ENCODE peak calls at places on chromosome 2, in six cellular contexts. O is cardiac fibroblast, Z is lung, A is right atrium auricular region, J is choroid plexus epithelial cell, N is heart left ventricle. I is an unnamed sample.

GRCh38 chr2:111178730-111179405 is 58.2 kb downstream of the BCL2L11 start:
- DNase-seq in J (peak; percentile 69), O (peak; percentile 33), N (no peak), A (no peak), Z (no peak), I (no peak)

GRCh38 chr2:195026261-195026660 is 630.8 kb upstream of the SLC39A10 start:
- DNase-seq in J (peak; percentile 60), N (no peak), Z (no peak), O (peak; percentile 26), A (no peak), I (peak; percentile 10)

GRCh38 chr2:66846887-66847286 is 412.0 kb downstream of the MEIS1 start:
- DNase-seq in Z (no peak), N (no peak), O (no peak), J (no peak), A (no peak), I (no peak)

GRCh38 chr2:240646900-240647502 is 21.7 kb downstream of the GPR35 start:
- DNase-seq in J (no peak), A (peak; percentile 30), Z (no peak), N (peak; percentile 44), O (no peak), I (no peak)

GRCh38 chr2:191020742-191021381 is 6.9 kb upstream of the STAT1 start:
- DNase-seq in A (peak; percentile 79), N (no peak), O (peak; percentile 96), J (peak; percentile 91), Z (peak; percentile 61), I (peak; percentile 93)

GRCh38 chr2:199136681-199137080 is 321.1 kb downstream of the SATB2 start:
- DNase-seq in A (no peak), O (peak; percentile 61), J (peak; percentile 10), Z (no peak), N (no peak), I (peak; percentile 75)

GRCh38 chr2:222689322-222689721 is 17.9 kb downstream of the MOGAT1 start:
- DNase-seq in J (no peak), N (no peak), Z (no peak), O (no peak), A (no peak), I (no peak)

GRCh38 chr2:240433973-240434727 is 1.3 kb upstream of the GPC1 start:
- DNase-seq in J (peak; percentile 87), O (peak; percentile 97), A (peak; percentile 71), N (no peak), Z (peak; percentile 57), I (peak; percentile 99)

GRCh38 chr2:39593439-39594393 is 72.0 kb upstream of the TMEM178A start:
- DNase-seq in J (peak; percentile 95), Z (peak; percentile 43), N (no peak), O (peak; percentile 91), A (peak; percentile 59), I (peak; percentile 71)

DNA sequence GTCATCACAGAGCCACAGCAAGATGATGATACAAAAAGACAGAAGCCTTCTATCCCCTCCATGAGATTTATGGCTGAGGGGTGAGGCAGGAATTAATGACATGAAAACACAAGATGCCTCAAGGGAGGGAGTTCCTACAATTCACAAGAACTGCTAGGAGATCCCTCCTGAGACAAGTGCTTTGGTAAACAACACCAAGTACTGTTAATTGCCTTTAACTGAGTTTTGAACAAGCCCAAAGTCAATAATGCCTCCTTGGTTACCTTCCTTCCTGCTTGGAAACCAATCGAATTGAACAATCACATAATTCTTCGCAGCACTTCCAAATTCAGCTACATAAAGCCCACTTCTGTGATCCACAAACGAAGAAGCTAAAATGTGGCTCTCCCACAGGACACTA is 14.0 kb downstream of the ADD2 start:
- DNase-seq in N (no peak), Z (no peak), A (no peak), J (no peak), O (no peak), I (no peak)
- H3K4me3 ChIP-seq in N (no peak overlapping the region), Z (no peak overlapping the region), A (no peak overlapping the region), J (no peak overlapping the region), O (no peak overlapping the region), I (no peak overlapping the region)

GRCh38 chr2:1728821-1729220 is 15.5 kb downstream of the PXDN start:
- DNase-seq in Z (no peak), O (no peak), J (peak; percentile 79), N (no peak), A (peak; percentile 59), I (no peak)

GRCh38 chr2:1731512-1731962 is 12.8 kb downstream of the PXDN start:
- DNase-seq in Z (no peak), J (peak; percentile 81), O (peak; percentile 93), N (no peak), A (peak; percentile 61), I (no peak)

GRCh38 chr2:1731963-1732768 is 12.1 kb downstream of the PXDN start:
- DNase-seq in O (peak; percentile 92), A (peak; percentile 60), N (no peak), Z (no peak), J (peak; percentile 92), I (no peak)

GRCh38 chr2:1729264-1729663 is 15.1 kb downstream of the PXDN start:
- DNase-seq in A (no peak), O (no peak), Z (no peak), J (no peak), N (no peak), I (no peak)

DNA sequence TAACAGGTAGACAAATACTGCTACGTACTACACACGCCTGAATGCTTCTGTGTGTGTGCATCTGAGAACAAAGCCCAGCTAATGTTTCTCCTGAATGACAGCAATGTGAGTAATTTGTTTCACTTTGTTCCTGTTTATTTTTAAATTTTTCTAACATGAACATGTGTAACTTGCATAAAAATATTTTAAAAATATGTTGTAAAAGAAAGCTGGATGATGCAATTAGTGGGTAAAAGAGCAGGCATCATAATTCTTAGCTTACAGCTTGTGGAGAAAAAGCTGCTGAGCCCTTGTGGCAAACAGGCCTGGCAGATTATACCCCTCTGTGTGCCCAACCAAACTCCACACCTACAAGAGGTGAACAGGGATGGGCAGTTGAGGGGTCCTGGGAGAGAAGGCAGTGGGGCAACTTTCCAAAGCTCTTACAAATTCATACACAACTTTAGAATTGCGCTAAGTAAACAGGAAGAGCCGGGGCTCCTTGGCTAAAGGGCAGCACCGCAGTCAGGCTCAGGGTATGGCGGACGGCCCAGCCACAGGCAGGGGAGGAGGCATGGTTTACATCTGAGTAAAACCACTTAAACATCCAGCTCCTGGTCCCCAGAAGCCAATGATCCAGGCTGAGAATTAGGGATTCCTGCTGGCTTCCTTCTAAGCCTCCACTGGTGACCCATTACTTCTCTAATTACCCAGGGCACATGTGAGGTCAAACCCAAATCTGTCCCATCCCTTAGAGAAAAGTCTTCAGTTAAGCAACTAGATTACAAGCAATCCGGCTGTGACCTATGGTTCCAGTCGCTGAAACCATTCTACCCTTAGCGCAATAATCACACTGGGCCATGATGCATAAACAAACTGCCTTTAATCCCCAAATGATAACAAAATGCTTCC is 14.0 kb downstream of the PXDN start:
- DNase-seq in A (peak; percentile 59), Z (no peak), J (peak; percentile 87), O (peak; percentile 91), N (no peak), I (peak; percentile 85)
- H3K4me3 ChIP-seq in A (no peak overlapping the region), Z (no peak overlapping the region), J (peak overlapping the region; percentile 8), O (no peak overlapping the region), N (peak overlapping the region; percentile 0), I (no peak overlapping the region)

DNA sequence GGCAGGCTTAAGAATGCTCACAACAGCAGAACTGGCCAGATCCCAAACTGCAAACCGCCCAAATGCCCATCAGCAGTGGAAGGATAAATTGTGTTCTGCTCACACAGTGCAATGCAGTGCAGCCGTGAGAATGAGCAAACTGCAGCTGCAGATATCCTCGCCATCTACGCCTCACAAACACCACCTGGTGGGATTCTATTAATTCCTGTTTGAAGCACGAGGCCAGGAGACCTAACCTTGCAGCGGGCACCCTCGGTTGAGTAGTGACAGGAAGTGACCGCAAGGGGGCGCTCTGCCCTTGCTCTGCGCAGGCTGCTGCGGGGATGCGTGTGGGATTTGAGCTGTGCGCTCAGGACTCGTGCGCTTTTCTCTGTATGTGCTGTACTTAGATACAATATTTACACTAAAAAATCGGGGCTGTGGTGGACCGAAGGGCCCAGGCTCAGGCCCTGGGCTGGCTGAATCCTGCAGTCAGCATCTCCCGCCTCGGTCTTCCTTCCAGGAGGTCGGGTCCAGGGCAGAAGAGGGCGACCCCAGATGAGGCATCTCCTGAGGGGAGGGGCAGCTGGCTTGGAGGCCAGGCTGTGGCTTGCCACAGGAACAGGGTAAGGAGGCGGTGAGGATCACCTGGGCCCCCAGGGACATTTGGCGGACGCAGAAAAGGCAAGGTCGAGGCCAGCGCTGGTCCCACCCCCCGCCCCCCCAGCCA is 19.8 kb upstream of the PDIA6 start:
- DNase-seq in O (peak; percentile 79), N (peak; percentile 89), A (peak; percentile 82), J (peak; percentile 86), Z (peak; percentile 79), I (peak; percentile 77)
- H3K4me3 ChIP-seq in O (no peak overlapping the region), N (no peak overlapping the region), A (no peak overlapping the region), J (no peak overlapping the region), Z (no peak overlapping the region), I (no peak overlapping the region)

GRCh38 chr2:160407393-160408204 is 86.0 kb downstream of the RBMS1 start:
- DNase-seq in J (peak; percentile 76), O (peak; percentile 67), Z (peak; percentile 54), A (no peak), N (peak; percentile 87), I (peak; percentile 69)

GRCh38 chr2:160409480-160409879 is 84.1 kb downstream of the RBMS1 start:
- DNase-seq in Z (no peak), N (no peak), O (no peak), J (peak; percentile 69), A (no peak), I (no peak)

GRCh38 chr2:160408205-160408561 is 85.4 kb downstream of the RBMS1 start:
- DNase-seq in N (no peak), Z (no peak), J (no peak), A (no peak), O (no peak), I (no peak)

GRCh38 chr2:160406591-160407392 is 86.8 kb downstream of the RBMS1 start:
- DNase-seq in Z (peak; percentile 56), J (peak; percentile 86), N (peak; percentile 62), A (no peak), O (peak; percentile 83), I (peak; percentile 67)

GRCh38 chr2:160408575-160409291 is 84.9 kb downstream of the RBMS1 start:
- DNase-seq in N (no peak), O (peak; percentile 38), J (no peak), Z (no peak), A (no peak), I (no peak)
- H3K4me3 ChIP-seq in N (peak overlapping the region; percentile 91), O (peak overlapping the region; percentile 33), J (peak overlapping the region; percentile 5), Z (no peak overlapping the region), A (peak overlapping the region; percentile 94), I (no peak overlapping the region)

DNA sequence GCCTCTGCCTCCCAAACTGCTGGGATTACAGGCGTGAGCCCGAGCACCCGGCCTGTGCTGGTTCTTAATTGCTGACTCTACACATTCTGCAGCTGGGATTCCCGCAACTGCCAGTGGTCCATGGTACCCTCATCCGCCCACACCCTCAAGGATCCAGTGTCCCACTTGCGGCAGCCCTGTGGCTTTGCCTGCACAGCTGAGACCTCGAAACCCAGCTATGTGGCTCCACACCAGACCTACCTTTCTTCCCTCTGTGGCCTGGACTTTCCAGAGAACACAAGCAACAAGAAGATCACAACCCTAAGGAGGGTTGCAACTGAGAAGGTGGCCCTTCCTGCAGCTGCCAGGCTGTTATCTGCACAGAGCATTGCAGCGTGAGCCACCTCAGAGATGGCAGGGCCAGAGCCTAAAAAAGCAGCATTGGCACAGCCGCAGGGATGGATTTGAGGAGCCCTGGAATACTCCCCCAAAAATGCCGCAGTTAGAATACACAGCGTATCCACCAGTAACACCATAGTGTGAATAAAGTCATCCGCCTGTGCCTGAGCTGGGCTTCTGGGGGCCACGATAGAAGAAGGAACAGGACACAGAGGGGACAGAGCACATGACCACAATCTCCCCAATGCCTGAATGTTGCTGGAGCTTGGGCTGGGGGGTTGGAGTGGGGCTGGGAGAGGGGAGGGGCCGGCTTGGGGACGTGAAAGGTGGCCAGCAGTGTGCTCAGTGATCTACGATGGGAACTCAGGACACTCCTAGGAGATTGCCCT is 1.9 kb downstream of the GPR55 start:
- DNase-seq in O (no peak), Z (no peak), A (no peak), J (no peak), N (no peak), I (no peak)
- H3K4me3 ChIP-seq in O (no peak overlapping the region), Z (no peak overlapping the region), A (no peak overlapping the region), J (no peak overlapping the region), N (no peak overlapping the region), I (no peak overlapping the region)

GRCh38 chr2:109208951-109209335 is 79.9 kb downstream of the SH3RF3 start:
- DNase-seq in J (no peak), Z (no peak), O (no peak), A (peak; percentile 48), N (no peak), I (no peak)
- H3K4me3 ChIP-seq in J (no peak overlapping the region), Z (no peak overlapping the region), O (no peak overlapping the region), A (no peak overlapping the region), N (no peak overlapping the region), I (no peak overlapping the region)